ENCODE peak calls at places on chromosomes 6 and 20, in ten cellular contexts. One of them, this sample, is unnamed.

GRCh38 chr20:38304845-38305447 is 990 bp downstream of the BPI start:
- DNase-seq in left lung: peak
- DNase-seq in WTC11: peak
- DNase-seq in cardiac muscle cell: peak
- DNase-seq in omental fat pad: no peak
- DNase-seq in left ventricle myocardium inferior: no peak
- DNase-seq in GM20000: peak
- DNase-seq in AG04449: no peak
- DNase-seq in coronary artery: no peak
- DNase-seq in brain microvascular endothelial cell: peak
- DNase-seq in this sample: no peak

GRCh38 chr20:46004813-46005505 is 3.7 kb upstream of the MMP9 start:
- DNase-seq in coronary artery: no peak
- DNase-seq in left lung: no peak
- DNase-seq in omental fat pad: no peak
- DNase-seq in left ventricle myocardium inferior: no peak
- DNase-seq in GM20000: no peak
- DNase-seq in WTC11: peak
- DNase-seq in brain microvascular endothelial cell: no peak
- DNase-seq in AG04449: no peak
- DNase-seq in cardiac muscle cell: no peak
- DNase-seq in this sample: no peak

GRCh38 chr6:153090241-153090930 is 40.7 kb downstream of the RGS17 start:
- DNase-seq in GM20000: no peak
- DNase-seq in cardiac muscle cell: no peak
- DNase-seq in omental fat pad: no peak
- DNase-seq in coronary artery: no peak
- DNase-seq in left lung: no peak
- DNase-seq in WTC11: no peak
- DNase-seq in left ventricle myocardium inferior: no peak
- DNase-seq in brain microvascular endothelial cell: peak
- DNase-seq in AG04449: peak
- DNase-seq in this sample: no peak

GRCh38 chr20:19888269-19888669 is 128.9 kb upstream of the NAA20 start:
- DNase-seq in left ventricle myocardium inferior: no peak
- DNase-seq in WTC11: no peak
- DNase-seq in cardiac muscle cell: no peak
- DNase-seq in omental fat pad: no peak
- DNase-seq in brain microvascular endothelial cell: no peak
- DNase-seq in AG04449: no peak
- DNase-seq in coronary artery: no peak
- DNase-seq in left lung: no peak
- DNase-seq in GM20000: no peak
- DNase-seq in this sample: no peak

GRCh38 chr6:4459032-4459431 is 317.2 kb upstream of the CDYL start:
- DNase-seq in GM20000: no peak
- DNase-seq in brain microvascular endothelial cell: peak
- DNase-seq in coronary artery: no peak
- DNase-seq in omental fat pad: no peak
- DNase-seq in left ventricle myocardium inferior: no peak
- DNase-seq in WTC11: no peak
- DNase-seq in AG04449: no peak
- DNase-seq in left lung: no peak
- DNase-seq in cardiac muscle cell: no peak
- DNase-seq in this sample: no peak

GRCh38 chr6:27592481-27593199 is 119.7 kb upstream of the ZNF184 start:
- DNase-seq in cardiac muscle cell: peak
- DNase-seq in omental fat pad: no peak
- DNase-seq in brain microvascular endothelial cell: peak
- DNase-seq in left lung: no peak
- DNase-seq in AG04449: peak
- DNase-seq in GM20000: peak
- DNase-seq in left ventricle myocardium inferior: no peak
- DNase-seq in coronary artery: no peak
- DNase-seq in WTC11: peak
- DNase-seq in this sample: no peak

GRCh38 chr6:167695831-167696230 is 130.9 kb upstream of the AFDN start:
- DNase-seq in WTC11: no peak
- DNase-seq in GM20000: no peak
- DNase-seq in left ventricle myocardium inferior: no peak
- DNase-seq in AG04449: no peak
- DNase-seq in coronary artery: no peak
- DNase-seq in left lung: no peak
- DNase-seq in cardiac muscle cell: no peak
- DNase-seq in omental fat pad: no peak
- DNase-seq in brain microvascular endothelial cell: no peak
- DNase-seq in this sample: no peak

GRCh38 chr6:87336367-87336766 is 7.3 kb upstream of the GJB7 start:
- DNase-seq in coronary artery: no peak
- DNase-seq in cardiac muscle cell: peak
- DNase-seq in WTC11: no peak
- DNase-seq in omental fat pad: no peak
- DNase-seq in AG04449: no peak
- DNase-seq in left lung: no peak
- DNase-seq in left ventricle myocardium inferior: no peak
- DNase-seq in GM20000: no peak
- DNase-seq in brain microvascular endothelial cell: no peak
- DNase-seq in this sample: no peak

GRCh38 chr6:119620846-119621570 is 271.4 kb upstream of the MAN1A1 start:
- DNase-seq in coronary artery: no peak
- DNase-seq in left lung: no peak
- DNase-seq in cardiac muscle cell: no peak
- DNase-seq in AG04449: peak
- DNase-seq in left ventricle myocardium inferior: no peak
- DNase-seq in WTC11: no peak
- DNase-seq in omental fat pad: no peak
- DNase-seq in GM20000: no peak
- DNase-seq in brain microvascular endothelial cell: peak
- DNase-seq in this sample: no peak

GRCh38 chr20:31548823-31549512 is 34.7 kb downstream of the HM13 start:
- DNase-seq in cardiac muscle cell: no peak
- DNase-seq in AG04449: no peak
- DNase-seq in coronary artery: no peak
- DNase-seq in GM20000: no peak
- DNase-seq in left ventricle myocardium inferior: no peak
- DNase-seq in left lung: no peak
- DNase-seq in omental fat pad: no peak
- DNase-seq in brain microvascular endothelial cell: no peak
- DNase-seq in WTC11: no peak
- DNase-seq in this sample: no peak

GRCh38 chr6:25882066-25882496 is 8.0 kb upstream of the SLC17A3 start:
- DNase-seq in AG04449: no peak
- DNase-seq in brain microvascular endothelial cell: no peak
- DNase-seq in WTC11: peak
- DNase-seq in GM20000: no peak
- DNase-seq in left lung: peak
- DNase-seq in left ventricle myocardium inferior: peak
- DNase-seq in omental fat pad: no peak
- DNase-seq in coronary artery: no peak
- DNase-seq in cardiac muscle cell: peak
- DNase-seq in this sample: no peak
- TF ChIP-seq CTCF in AG04449: no peak
- TF ChIP-seq CTCF in brain microvascular endothelial cell: no peak
- TF ChIP-seq CTCF in WTC11: no peak
- TF ChIP-seq CTCF in GM20000: no peak
- TF ChIP-seq CTCF in left lung: no peak
- TF ChIP-seq CTCF in left ventricle myocardium inferior: no peak
- TF ChIP-seq CTCF in omental fat pad: no peak
- TF ChIP-seq CTCF in coronary artery: no peak
- TF ChIP-seq CTCF in cardiac muscle cell: no peak
- TF ChIP-seq CTCF in this sample: no peak

DNA sequence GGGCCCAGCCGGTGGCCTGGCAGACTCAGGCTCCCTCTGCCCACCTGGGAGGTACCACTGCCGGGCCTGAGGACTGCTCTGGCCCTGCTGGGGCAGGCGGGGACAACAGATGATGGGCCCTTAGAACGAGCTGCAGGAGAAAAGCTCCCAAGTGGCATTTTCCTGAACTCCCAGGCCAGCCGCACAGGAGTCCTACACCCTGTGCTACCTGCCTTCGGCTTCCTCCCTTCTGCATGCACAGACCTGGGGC is 41.3 kb downstream of the DSTN start:
- DNase-seq in coronary artery: no peak
- DNase-seq in omental fat pad: no peak
- DNase-seq in GM20000: peak
- DNase-seq in brain microvascular endothelial cell: no peak
- DNase-seq in left lung: no peak
- DNase-seq in WTC11: no peak
- DNase-seq in left ventricle myocardium inferior: no peak
- DNase-seq in cardiac muscle cell: no peak
- DNase-seq in AG04449: no peak
- DNase-seq in this sample: no peak
- TF ChIP-seq CTCF in coronary artery: no peak
- TF ChIP-seq CTCF in omental fat pad: no peak
- TF ChIP-seq CTCF in GM20000: no peak
- TF ChIP-seq CTCF in brain microvascular endothelial cell: no peak
- TF ChIP-seq CTCF in left lung: peak
- TF ChIP-seq CTCF in WTC11: no peak
- TF ChIP-seq CTCF in left ventricle myocardium inferior: no peak
- TF ChIP-seq CTCF in cardiac muscle cell: no peak
- TF ChIP-seq CTCF in AG04449: peak
- TF ChIP-seq CTCF in this sample: no peak

GRCh38 chr6:111527367-111527766 is 44.3 kb upstream of the REV3L start:
- DNase-seq in WTC11: no peak
- DNase-seq in left lung: no peak
- DNase-seq in GM20000: no peak
- DNase-seq in cardiac muscle cell: no peak
- DNase-seq in left ventricle myocardium inferior: no peak
- DNase-seq in brain microvascular endothelial cell: no peak
- DNase-seq in coronary artery: no peak
- DNase-seq in omental fat pad: no peak
- DNase-seq in AG04449: no peak
- DNase-seq in this sample: no peak

GRCh38 chr6:111530218-111530617 is 47.2 kb upstream of the REV3L start:
- DNase-seq in left lung: no peak
- DNase-seq in brain microvascular endothelial cell: no peak
- DNase-seq in coronary artery: no peak
- DNase-seq in left ventricle myocardium inferior: no peak
- DNase-seq in WTC11: no peak
- DNase-seq in omental fat pad: no peak
- DNase-seq in AG04449: no peak
- DNase-seq in cardiac muscle cell: no peak
- DNase-seq in GM20000: no peak
- DNase-seq in this sample: no peak

GRCh38 chr6:111534366-111534765 is 51.3 kb upstream of the REV3L start:
- DNase-seq in GM20000: no peak
- DNase-seq in WTC11: no peak
- DNase-seq in cardiac muscle cell: peak
- DNase-seq in left lung: no peak
- DNase-seq in omental fat pad: no peak
- DNase-seq in AG04449: no peak
- DNase-seq in coronary artery: no peak
- DNase-seq in brain microvascular endothelial cell: no peak
- DNase-seq in left ventricle myocardium inferior: peak
- DNase-seq in this sample: no peak

GRCh38 chr6:111533087-111533784 is 50.2 kb upstream of the REV3L start:
- DNase-seq in omental fat pad: no peak
- DNase-seq in AG04449: no peak
- DNase-seq in brain microvascular endothelial cell: no peak
- DNase-seq in WTC11: peak
- DNase-seq in coronary artery: no peak
- DNase-seq in GM20000: no peak
- DNase-seq in left ventricle myocardium inferior: no peak
- DNase-seq in left lung: no peak
- DNase-seq in cardiac muscle cell: no peak
- DNase-seq in this sample: no peak

DNA sequence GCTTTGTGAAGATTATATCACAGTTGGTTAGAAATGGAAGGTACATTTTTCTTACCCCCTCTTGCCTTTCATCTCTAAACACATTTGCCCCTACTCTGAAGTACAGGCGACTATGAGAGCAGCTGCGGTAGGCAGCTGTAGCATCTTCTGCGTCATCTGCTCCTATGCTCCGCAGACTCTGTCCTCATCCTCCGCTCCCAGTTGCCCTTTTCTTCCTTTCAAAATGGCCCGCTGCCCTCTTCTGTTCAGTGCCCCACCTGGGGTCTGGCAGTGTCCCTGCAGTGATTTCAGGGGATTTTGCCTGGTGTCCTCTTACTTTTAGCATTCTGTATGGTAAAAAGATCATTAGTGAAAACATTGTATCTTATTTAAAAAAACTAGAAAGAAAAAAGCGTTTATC is 47.8 kb upstream of the REV3L start:
- DNase-seq in brain microvascular endothelial cell: no peak
- DNase-seq in left lung: no peak
- DNase-seq in WTC11: peak
- DNase-seq in omental fat pad: no peak
- DNase-seq in AG04449: no peak
- DNase-seq in cardiac muscle cell: no peak
- DNase-seq in GM20000: no peak
- DNase-seq in left ventricle myocardium inferior: no peak
- DNase-seq in coronary artery: no peak
- DNase-seq in this sample: no peak
- TF ChIP-seq CTCF in brain microvascular endothelial cell: no peak
- TF ChIP-seq CTCF in left lung: no peak
- TF ChIP-seq CTCF in WTC11: no peak
- TF ChIP-seq CTCF in omental fat pad: no peak
- TF ChIP-seq CTCF in AG04449: no peak
- TF ChIP-seq CTCF in cardiac muscle cell: no peak
- TF ChIP-seq CTCF in GM20000: no peak
- TF ChIP-seq CTCF in left ventricle myocardium inferior: no peak
- TF ChIP-seq CTCF in coronary artery: no peak
- TF ChIP-seq CTCF in this sample: no peak

GRCh38 chr6:52576392-52577021 is 353 bp downstream of the TRAM2 start:
- DNase-seq in left lung: peak
- DNase-seq in left ventricle myocardium inferior: peak
- DNase-seq in AG04449: no peak
- DNase-seq in brain microvascular endothelial cell: peak
- DNase-seq in WTC11: peak
- DNase-seq in cardiac muscle cell: no peak
- DNase-seq in coronary artery: peak
- DNase-seq in omental fat pad: no peak
- DNase-seq in GM20000: peak
- DNase-seq in this sample: peak

GRCh38 chr6:52575490-52575868 is 1.4 kb downstream of the TRAM2 start:
- DNase-seq in brain microvascular endothelial cell: no peak
- DNase-seq in cardiac muscle cell: no peak
- DNase-seq in omental fat pad: no peak
- DNase-seq in coronary artery: no peak
- DNase-seq in GM20000: no peak
- DNase-seq in AG04449: no peak
- DNase-seq in left ventricle myocardium inferior: no peak
- DNase-seq in WTC11: no peak
- DNase-seq in left lung: no peak
- DNase-seq in this sample: no peak

GRCh38 chr6:52573295-52573694 is 3.6 kb downstream of the TRAM2 start:
- DNase-seq in brain microvascular endothelial cell: no peak
- DNase-seq in AG04449: no peak
- DNase-seq in omental fat pad: no peak
- DNase-seq in WTC11: no peak
- DNase-seq in left lung: no peak
- DNase-seq in cardiac muscle cell: peak
- DNase-seq in GM20000: no peak
- DNase-seq in coronary artery: no peak
- DNase-seq in left ventricle myocardium inferior: no peak
- DNase-seq in this sample: no peak

GRCh38 chr6:52576054-52576391 is 837 bp downstream of the TRAM2 start:
- DNase-seq in omental fat pad: no peak
- DNase-seq in left ventricle myocardium inferior: no peak
- DNase-seq in AG04449: no peak
- DNase-seq in brain microvascular endothelial cell: no peak
- DNase-seq in GM20000: no peak
- DNase-seq in left lung: no peak
- DNase-seq in WTC11: no peak
- DNase-seq in coronary artery: no peak
- DNase-seq in cardiac muscle cell: no peak
- DNase-seq in this sample: no peak

GRCh38 chr6:52574709-52575489 is 2.0 kb downstream of the TRAM2 start:
- DNase-seq in AG04449: no peak
- DNase-seq in omental fat pad: no peak
- DNase-seq in GM20000: peak
- DNase-seq in left ventricle myocardium inferior: no peak
- DNase-seq in brain microvascular endothelial cell: peak
- DNase-seq in left lung: no peak
- DNase-seq in WTC11: no peak
- DNase-seq in cardiac muscle cell: no peak
- DNase-seq in coronary artery: no peak
- DNase-seq in this sample: no peak
- TF ChIP-seq CTCF in AG04449: no peak
- TF ChIP-seq CTCF in omental fat pad: no peak
- TF ChIP-seq CTCF in GM20000: no peak
- TF ChIP-seq CTCF in left ventricle myocardium inferior: no peak
- TF ChIP-seq CTCF in brain microvascular endothelial cell: no peak
- TF ChIP-seq CTCF in left lung: no peak
- TF ChIP-seq CTCF in WTC11: no peak
- TF ChIP-seq CTCF in cardiac muscle cell: no peak
- TF ChIP-seq CTCF in coronary artery: no peak
- TF ChIP-seq CTCF in this sample: no peak

This sample was measured in osteocyte.